ENCODE peak calls at places on chromosome 12, in nine cellular contexts. M is cardiac muscle cell, Q is astrocyte of the spinal cord, N is uterus, U is GM12865, E is transverse colon, A is AG10803, S is body of pancreas, G is mucosa of descending colon. B is an unnamed sample.

GRCh38 chr12:50174971-50175715 is 8.0 kb upstream of the CERS5 start:
- DNase-seq in M (peak), Q (peak), N (no peak), U (peak), E (no peak), A (peak), S (peak), G (no peak), B (peak)

GRCh38 chr12:50200507-50201273 is 33.5 kb upstream of the CERS5 start:
- DNase-seq in M (peak), Q (peak), N (no peak), U (no peak), E (no peak), A (peak), S (no peak), G (no peak), B (peak)

GRCh38 chr12:92955997-92956663 is 27.0 kb upstream of the EEA1 start:
- DNase-seq in M (peak), Q (peak), N (no peak), U (no peak), E (no peak), A (peak), S (no peak), G (no peak), B (peak)

GRCh38 chr12:94149781-94150482 is 1.6 kb downstream of the PLXNC1 start:
- DNase-seq in M (peak), Q (no peak), N (peak), U (peak), E (peak), A (no peak), S (peak), G (peak), B (peak)

GRCh38 chr12:30100736-30101135 is 317.0 kb upstream of the TMTC1 start:
- DNase-seq in M (peak), Q (peak), N (no peak), U (no peak), E (no peak), A (no peak), S (no peak), G (no peak), B (no peak)

GRCh38 chr12:94308612-94309011 is 151.1 kb downstream of the CEP83 start:
- DNase-seq in M (no peak), Q (peak), N (no peak), U (no peak), E (no peak), A (no peak), S (no peak), G (no peak), B (peak)

GRCh38 chr12:131850856-131851559 is 22.8 kb downstream of the MMP17 start:
- DNase-seq in M (no peak), Q (no peak), N (no peak), U (no peak), E (peak), A (no peak), S (peak), G (no peak), B (peak)

GRCh38 chr12:83261998-83262397 is 575.3 kb downstream of the TMTC2 start:
- DNase-seq in M (no peak), Q (no peak), N (no peak), U (no peak), E (no peak), A (no peak), S (no peak), G (no peak), B (no peak)

GRCh38 chr12:74412607-74413230 is 124.9 kb upstream of the ATXN7L3B start:
- DNase-seq in M (peak), Q (peak), N (no peak), U (peak), E (no peak), A (peak), S (no peak), G (no peak), B (peak)

GRCh38 chr12:104656383-104656782 is 199.6 kb downstream of the CHST11 start:
- DNase-seq in M (no peak), Q (peak), N (no peak), U (no peak), E (no peak), A (no peak), S (no peak), G (no peak), B (peak)

GRCh38 chr12:124921200-124922008 is 7.0 kb upstream of the UBC start:
- DNase-seq in M (peak), Q (peak), N (peak), U (peak), E (peak), A (peak), S (peak), G (peak), B (peak)

GRCh38 chr12:23954332-23954731 is 4.9 kb upstream of the SOX5 start:
- DNase-seq in M (peak), Q (peak), N (no peak), U (no peak), E (no peak), A (no peak), S (no peak), G (no peak), B (peak)

GRCh38 chr12:46265734-46266133 is 3.1 kb downstream of the SLC38A1 start:
- DNase-seq in M (no peak), Q (no peak), N (no peak), U (peak), E (no peak), A (no peak), S (no peak), G (no peak), B (no peak)

GRCh38 chr12:58608711-58609110 is 311.6 kb downstream of the LRIG3 start:
- DNase-seq in M (peak), Q (peak), N (no peak), U (no peak), E (no peak), A (peak), S (no peak), G (no peak), B (peak)

GRCh38 chr12:88993655-88994054 is 358.6 kb downstream of the DUSP6 start:
- DNase-seq in M (peak), Q (peak), N (no peak), U (peak), E (no peak), A (peak), S (no peak), G (no peak), B (peak)

GRCh38 chr12:91940322-91940721 is 205.3 kb downstream of the BTG1 start:
- DNase-seq in M (no peak), Q (no peak), N (no peak), U (no peak), E (no peak), A (no peak), S (no peak), G (no peak), B (no peak)

GRCh38 chr12:131137836-131138637 is 184.3 kb downstream of the ADGRD1 start:
- DNase-seq in M (peak), Q (no peak), N (peak), U (no peak), E (no peak), A (peak), S (no peak), G (no peak), B (peak)

GRCh38 chr12:86600664-86601231 is 344.6 kb upstream of the MGAT4C start:
- DNase-seq in M (no peak), Q (no peak), N (peak), U (no peak), E (no peak), A (no peak), S (no peak), G (no peak), B (no peak)

GRCh38 chr12:5138256-5138655 is 94.6 kb downstream of the KCNA5 start:
- DNase-seq in M (no peak), Q (no peak), N (no peak), U (no peak), E (no peak), A (peak), S (no peak), G (no peak), B (no peak)

GRCh38 chr12:49698619-49699545 is 8.3 kb downstream of the FMNL3 start:
- DNase-seq in M (peak), Q (peak), N (no peak), U (peak), E (peak), A (peak), S (peak), G (no peak), B (peak)

GRCh38 chr12:118355838-118356237 is 16.9 kb downstream of the TAOK3 start:
- DNase-seq in M (no peak), Q (no peak), N (no peak), U (no peak), E (no peak), A (peak), S (no peak), G (no peak), B (no peak)

GRCh38 chr12:32265920-32266319 is 133.4 kb upstream of the FGD4 start:
- DNase-seq in M (no peak), Q (no peak), N (no peak), U (peak), E (no peak), A (no peak), S (no peak), G (no peak), B (no peak)

GRCh38 chr12:32261638-32262037 is 137.7 kb upstream of the FGD4 start:
- DNase-seq in M (peak), Q (no peak), N (no peak), U (peak), E (no peak), A (no peak), S (no peak), G (no peak), B (no peak)

GRCh38 chr12:32264995-32265394 is 134.4 kb upstream of the FGD4 start:
- DNase-seq in M (peak), Q (no peak), N (no peak), U (peak), E (no peak), A (peak), S (no peak), G (no peak), B (peak)

GRCh38 chr12:32266756-32267155 is 132.6 kb upstream of the FGD4 start:
- DNase-seq in M (no peak), Q (no peak), N (no peak), U (no peak), E (no peak), A (no peak), S (no peak), G (no peak), B (no peak)

GRCh38 chr12:32265461-32265860 is 133.9 kb upstream of the FGD4 start:
- DNase-seq in M (no peak), Q (no peak), N (no peak), U (no peak), E (no peak), A (no peak), S (no peak), G (no peak), B (no peak)
- H3K4me3 ChIP-seq in M (no peak), Q (no peak), N (no peak), U (no peak), E (no peak), A (no peak), S (no peak), G (no peak), B (no peak)

DNA sequence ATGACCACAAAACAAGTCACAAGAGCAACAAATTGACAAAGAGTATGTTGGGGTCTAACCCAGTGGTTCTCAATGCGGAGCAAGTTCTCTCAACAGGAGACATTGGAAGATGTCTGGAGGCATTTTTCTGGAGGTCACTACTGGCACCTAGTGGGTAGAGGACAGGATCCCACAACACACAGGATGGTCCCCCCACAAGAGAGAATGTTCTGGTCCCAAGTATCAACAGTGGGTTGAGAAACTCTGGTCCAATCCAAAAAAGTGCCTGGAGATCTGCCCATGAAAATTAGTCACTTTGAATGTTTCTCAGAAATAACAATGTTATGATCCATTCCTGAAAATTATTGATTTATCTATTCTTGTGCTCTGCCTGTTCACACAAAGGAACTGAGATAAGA is 3.3 kb downstream of the SSH1 start:
- DNase-seq in M (peak), Q (peak), N (peak), U (peak), E (no peak), A (peak), S (peak), G (no peak), B (peak)
- TF ChIP-seq CTCF in M (peak), Q (peak), N (peak), U (peak), E (peak), A (peak), S (no peak), G (no peak), B (peak)

DNA sequence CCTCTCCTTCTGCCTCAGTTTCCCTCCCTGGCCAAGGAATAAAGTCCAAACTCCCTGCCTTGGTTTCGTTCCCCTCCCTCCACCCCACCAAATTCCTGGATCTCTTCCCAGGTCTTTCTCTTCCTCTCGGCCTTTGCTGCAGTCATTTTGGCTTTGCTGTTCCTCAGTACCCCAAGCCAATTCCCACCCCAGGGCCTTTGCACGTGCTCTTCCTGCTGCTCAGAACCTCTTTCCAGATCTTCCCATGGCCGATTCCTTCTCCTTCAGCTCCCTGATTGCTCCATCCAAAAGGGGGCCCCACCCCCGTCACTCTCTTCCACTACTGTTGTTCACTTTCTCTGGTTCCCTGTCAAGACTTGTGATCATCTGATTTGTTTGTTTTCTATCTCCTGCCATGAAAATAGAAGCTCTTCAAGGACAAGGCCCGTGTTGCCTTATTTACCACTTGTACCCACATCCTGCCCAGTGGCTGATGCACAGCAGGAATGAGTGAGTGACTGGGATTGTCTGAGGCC is 3.1 kb downstream of the HNF1A start:
- DNase-seq in M (no peak), Q (no peak), N (no peak), U (no peak), E (no peak), A (no peak), S (no peak), G (peak), B (no peak)
- H3K4me3 ChIP-seq in M (no peak), Q (no peak), N (no peak), U (no peak), E (no peak), A (no peak), S (no peak), G (no peak), B (no peak)

DNA sequence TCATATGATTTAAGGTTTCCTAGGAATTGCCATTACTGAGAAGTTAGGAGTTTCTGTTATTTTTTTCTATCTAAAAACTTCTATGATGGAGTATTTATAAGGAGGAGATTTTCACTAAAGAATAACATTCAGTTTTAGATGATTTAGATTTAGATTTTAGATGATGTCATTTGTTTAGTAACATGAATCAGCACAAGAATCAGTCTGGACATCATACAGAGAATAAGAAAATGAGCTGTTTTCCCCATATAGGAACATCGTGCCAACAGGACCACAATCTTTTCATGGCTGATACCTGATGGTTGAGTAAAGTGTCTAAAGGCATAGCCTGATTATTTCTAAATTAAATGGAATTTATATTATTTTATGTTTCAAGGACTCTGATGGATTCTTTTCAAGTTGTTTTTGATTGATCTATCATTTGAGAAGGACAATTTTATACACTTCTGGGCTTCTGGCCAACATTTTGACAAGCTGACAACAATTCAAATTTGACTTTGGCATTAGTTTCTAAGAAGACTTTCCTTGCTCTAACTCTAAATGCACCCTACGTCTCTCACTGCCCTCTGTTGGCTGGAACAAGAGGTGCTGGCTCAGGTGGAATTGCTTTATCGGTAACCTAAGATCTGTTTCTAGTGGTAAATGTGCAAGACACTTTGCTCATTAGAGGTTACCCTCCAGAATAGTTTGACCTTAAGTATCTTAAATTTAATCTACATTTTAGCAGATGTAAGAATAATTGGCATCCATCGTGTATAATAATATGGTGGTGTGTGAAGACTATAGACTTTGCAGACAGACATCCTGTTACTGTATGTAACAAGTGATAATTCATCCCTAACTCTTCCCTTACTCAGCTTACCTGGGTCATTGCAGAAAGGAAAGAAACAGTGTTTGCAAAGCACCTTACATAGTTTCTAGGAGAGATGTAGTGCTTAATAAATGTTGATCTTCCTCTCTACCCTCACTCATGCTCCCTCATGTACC is 42.8 kb upstream of the CPSF6 start:
- DNase-seq in M (no peak), Q (no peak), N (no peak), U (peak), E (peak), A (peak), S (peak), G (peak), B (peak)
- TF ChIP-seq CTCF in M (peak), Q (peak), N (no peak), U (peak), E (peak), A (peak), S (no peak), G (peak), B (peak)

GRCh38 chr12:39199371-39199770 is 243.5 kb downstream of the KIF21A start:
- DNase-seq in M (peak), Q (peak), N (no peak), U (no peak), E (no peak), A (no peak), S (peak), G (no peak), B (no peak)
- H3K4me3 ChIP-seq in M (no peak), Q (no peak), N (no peak), U (no peak), E (no peak), A (no peak), S (no peak), G (no peak), B (no peak)

GRCh38 chr12:51531284-51531981 is 59.6 kb upstream of the SCN8A start:
- DNase-seq in M (no peak), Q (no peak), N (no peak), U (no peak), E (no peak), A (no peak), S (no peak), G (no peak), B (no peak)

GRCh38 chr12:51529586-51529985 is 61.4 kb upstream of the SCN8A start:
- DNase-seq in M (no peak), Q (no peak), N (no peak), U (no peak), E (no peak), A (no peak), S (no peak), G (no peak), B (no peak)

GRCh38 chr12:51527872-51528271 is 63.2 kb upstream of the SCN8A start:
- DNase-seq in M (no peak), Q (no peak), N (no peak), U (no peak), E (no peak), A (no peak), S (no peak), G (no peak), B (no peak)

GRCh38 chr12:51530208-51530607 is 60.8 kb upstream of the SCN8A start:
- DNase-seq in M (no peak), Q (no peak), N (no peak), U (no peak), E (no peak), A (no peak), S (no peak), G (no peak), B (no peak)

GRCh38 chr12:51528852-51529545 is 62.0 kb upstream of the SCN8A start:
- DNase-seq in M (no peak), Q (no peak), N (no peak), U (no peak), E (no peak), A (peak), S (no peak), G (no peak), B (no peak)
- TF ChIP-seq CTCF in M (no peak), Q (no peak), N (no peak), U (no peak), E (no peak), A (no peak), S (no peak), G (no peak), B (no peak)